ENCODE peak calls at places on chromosome 17, in seven cellular contexts. W, T, X, V, L, A and N are unnamed samples.

GRCh38 chr17:8091033-8091687 is 3.6 kb upstream of the ALOX12B start:
- DNase-seq in W (peak), T (no peak), X (no peak), V (no peak), L (peak), A (no peak), N (no peak)

GRCh38 chr17:58309918-58310259 is 18.7 kb downstream of the TSPOAP1 start:
- DNase-seq in W (no peak), T (no peak), X (no peak), V (no peak), L (no peak), A (no peak), N (no peak)

GRCh38 chr17:38958756-38959155 is 8.4 kb downstream of the FBXO47 start:
- DNase-seq in W (no peak), T (no peak), X (peak), V (no peak), L (no peak), A (no peak), N (no peak)

GRCh38 chr17:59671386-59671785 is 35.8 kb downstream of the PTRH2 start:
- DNase-seq in W (no peak), T (no peak), X (no peak), V (no peak), L (no peak), A (no peak), N (no peak)

GRCh38 chr17:77792626-77793025 is 165.9 kb upstream of the TNRC6C start:
- DNase-seq in W (no peak), T (no peak), X (no peak), V (no peak), L (peak), A (no peak), N (no peak)

GRCh38 chr17:19250421-19251141 is 13.4 kb downstream of the EPN2 start:
- DNase-seq in W (no peak), T (no peak), X (no peak), V (no peak), L (peak), A (no peak), N (no peak)

GRCh38 chr17:33451221-33451620 is 158.1 kb upstream of the ASIC2 start:
- DNase-seq in W (no peak), T (no peak), X (no peak), V (no peak), L (no peak), A (no peak), N (no peak)

GRCh38 chr17:9669551-9670008 is 24.3 kb downstream of the USP43 start:
- DNase-seq in W (no peak), T (no peak), X (no peak), V (no peak), L (no peak), A (no peak), N (peak)

GRCh38 chr17:78722101-78722761 is 59.8 kb downstream of the CYTH1 start:
- DNase-seq in W (peak), T (no peak), X (no peak), V (no peak), L (peak), A (no peak), N (no peak)

GRCh38 chr17:5665164-5665563 is 80.9 kb upstream of the NLRP1 start:
- DNase-seq in W (no peak), T (no peak), X (no peak), V (peak), L (no peak), A (no peak), N (no peak)

GRCh38 chr17:67759355-67760171 is 41.8 kb downstream of the NOL11 start:
- DNase-seq in W (no peak), T (no peak), X (peak), V (no peak), L (peak), A (no peak), N (no peak)

GRCh38 chr17:21687136-21687953 is 5.0 kb upstream of the KCNJ18 start:
- DNase-seq in W (no peak), T (no peak), X (no peak), V (no peak), L (no peak), A (no peak), N (no peak)

GRCh38 chr17:33438578-33438977 is 145.5 kb upstream of the ASIC2 start:
- DNase-seq in W (no peak), T (no peak), X (no peak), V (no peak), L (no peak), A (no peak), N (no peak)

GRCh38 chr17:5286846-5287245 is 4.8 kb downstream of the RABEP1 start:
- DNase-seq in W (no peak), T (no peak), X (peak), V (no peak), L (no peak), A (no peak), N (no peak)

GRCh38 chr17:71975331-71975801 is 145.5 kb upstream of the SOX9 start:
- DNase-seq in W (no peak), T (no peak), X (peak), V (no peak), L (peak), A (no peak), N (peak)

GRCh38 chr17:63855185-63855584 is 12.7 kb upstream of the SMARCD2 start:
- DNase-seq in W (no peak), T (no peak), X (no peak), V (no peak), L (no peak), A (no peak), N (no peak)

GRCh38 chr17:64032081-64032480 is 11.6 kb upstream of the ICAM2 start:
- DNase-seq in W (no peak), T (no peak), X (peak), V (no peak), L (no peak), A (no peak), N (peak)

GRCh38 chr17:32627233-32628008 is 140.6 kb downstream of the CDK5R1 start:
- DNase-seq in W (no peak), T (no peak), X (peak), V (peak), L (no peak), A (no peak), N (peak)

GRCh38 chr17:2158011-2158410 is 103.1 kb downstream of the HIC1 start:
- DNase-seq in W (no peak), T (no peak), X (peak), V (no peak), L (no peak), A (no peak), N (no peak)

GRCh38 chr17:48596000-48596734 is 2.6 kb upstream of the HOXB5 start:
- DNase-seq in W (no peak), T (no peak), X (no peak), V (no peak), L (no peak), A (no peak), N (no peak)

GRCh38 chr17:34820922-34821321 is 140.3 kb downstream of the CCT6B start:
- DNase-seq in W (no peak), T (no peak), X (no peak), V (no peak), L (no peak), A (no peak), N (peak)

GRCh38 chr17:67276075-67276474 is 31.1 kb upstream of the HELZ start:
- DNase-seq in W (no peak), T (no peak), X (no peak), V (no peak), L (no peak), A (no peak), N (peak)

GRCh38 chr17:11511696-11512095 is 86.6 kb upstream of the DNAH9 start:
- DNase-seq in W (no peak), T (no peak), X (no peak), V (no peak), L (no peak), A (no peak), N (no peak)

GRCh38 chr17:8376302-8377067 is at the start of gene KRABD2:
- DNase-seq in W (peak), T (peak), X (peak), V (peak), L (peak), A (peak), N (peak)

GRCh38 chr17:54968954-54969400 is 412 bp downstream of the STXBP4 start:
- DNase-seq in W (peak), T (peak), X (peak), V (no peak), L (peak), A (no peak), N (peak)

GRCh38 chr17:68497885-68498319 is 14.3 kb upstream of the PRKAR1A start:
- DNase-seq in W (peak), T (no peak), X (no peak), V (no peak), L (no peak), A (no peak), N (no peak)

GRCh38 chr17:67469208-67469980 is 92.3 kb downstream of the PITPNC1 start:
- DNase-seq in W (no peak), T (no peak), X (no peak), V (no peak), L (no peak), A (no peak), N (no peak)

GRCh38 chr17:2087597-2088211 is 32.8 kb downstream of the HIC1 start:
- DNase-seq in W (peak), T (no peak), X (no peak), V (no peak), L (peak), A (no peak), N (no peak)

GRCh38 chr17:37116802-37117201 is 168.0 kb downstream of the AATF start:
- DNase-seq in W (no peak), T (no peak), X (no peak), V (no peak), L (no peak), A (no peak), N (no peak)

GRCh38 chr17:55288356-55289105 is 23.8 kb downstream of the HLF start:
- DNase-seq in W (no peak), T (no peak), X (no peak), V (no peak), L (no peak), A (no peak), N (no peak)

GRCh38 chr17:40617678-40618240 is 29.9 kb downstream of the SMARCE1 start:
- DNase-seq in W (no peak), T (no peak), X (no peak), V (no peak), L (peak), A (no peak), N (peak)

GRCh38 chr17:4893721-4894560 is 5.4 kb upstream of the C17orf107 start:
- DNase-seq in W (no peak), T (no peak), X (no peak), V (no peak), L (peak), A (no peak), N (no peak)

GRCh38 chr17:29095439-29095838 is 52.5 kb downstream of the PIPOX start:
- DNase-seq in W (no peak), T (no peak), X (no peak), V (no peak), L (no peak), A (no peak), N (no peak)

GRCh38 chr17:35372846-35373531 is 432 bp downstream of the SLFN11 start:
- DNase-seq in W (peak), T (no peak), X (no peak), V (no peak), L (no peak), A (no peak), N (peak)

GRCh38 chr17:31743767-31744166 is 115.3 kb downstream of the COPRS start:
- DNase-seq in W (no peak), T (no peak), X (no peak), V (no peak), L (no peak), A (no peak), N (no peak)

GRCh38 chr17:10777890-10778289 is 26.0 kb downstream of the TMEM238L start:
- DNase-seq in W (no peak), T (no peak), X (no peak), V (no peak), L (no peak), A (no peak), N (no peak)

GRCh38 chr17:17919169-17920107 is 52.8 kb downstream of the TOM1L2 start:
- DNase-seq in W (peak), T (peak), X (peak), V (peak), L (peak), A (no peak), N (peak)

GRCh38 chr17:64781810-64782555 is 119.9 kb upstream of the SMURF2 start:
- DNase-seq in W (no peak), T (no peak), X (no peak), V (no peak), L (peak), A (no peak), N (no peak)

GRCh38 chr17:13750783-13751484 is 149.2 kb upstream of the HS3ST3A1 start:
- DNase-seq in W (no peak), T (no peak), X (no peak), V (no peak), L (no peak), A (no peak), N (peak)

GRCh38 chr17:83065660-83066542 is 13.5 kb upstream of the METRNL start:
- DNase-seq in W (no peak), T (no peak), X (no peak), V (peak), L (peak), A (no peak), N (no peak)

GRCh38 chr17:44346064-44346844 is 1.2 kb downstream of the GRN start:
- DNase-seq in W (no peak), T (no peak), X (no peak), V (no peak), L (no peak), A (no peak), N (no peak)
- TF ChIP-seq CTCF in W (peak), T (no peak), X (peak), V (no peak), L (no peak), A (no peak), N (no peak)

DNA sequence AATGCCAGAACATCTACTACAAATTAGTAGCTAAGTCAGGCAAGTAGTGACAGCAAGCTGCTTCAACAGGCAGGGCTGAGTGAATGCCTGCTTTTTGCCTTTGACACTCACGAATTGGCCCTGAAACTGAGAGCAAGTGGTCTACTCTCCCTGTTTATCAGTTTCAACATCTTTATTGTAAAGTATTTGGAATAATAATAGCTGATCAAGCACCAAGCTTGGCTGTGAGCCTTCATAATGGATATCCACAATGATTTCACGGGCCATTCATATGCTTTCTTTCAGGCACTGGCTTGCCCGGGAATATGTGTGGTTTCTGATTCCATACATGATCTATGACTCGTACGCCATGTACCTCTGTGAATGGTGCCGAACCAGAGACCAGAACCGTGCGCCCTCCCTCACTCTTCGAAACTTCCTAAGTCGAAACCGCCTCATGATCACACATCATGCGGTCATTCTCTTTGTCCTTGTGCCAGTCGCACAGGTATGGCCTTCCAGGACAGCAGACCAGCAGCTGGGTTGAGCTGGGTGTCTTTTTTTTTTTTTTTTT is 5.2 kb downstream of the TLCD3A start:
- DNase-seq in W (no peak), T (no peak), X (no peak), V (no peak), L (no peak), A (no peak), N (no peak)
- TF ChIP-seq CTCF in W (no peak), T (no peak), X (no peak), V (no peak), L (no peak), A (no peak), N (no peak)

GRCh38 chr17:7047566-7047965 is 3.7 kb upstream of the SLC16A11 start:
- DNase-seq in W (no peak), T (no peak), X (no peak), V (no peak), L (no peak), A (no peak), N (peak)

GRCh38 chr17:7043544-7044268 is at the start of gene SLC16A11:
- DNase-seq in W (peak), T (peak), X (no peak), V (no peak), L (peak), A (no peak), N (no peak)

GRCh38 chr17:7046127-7046724 is 2.3 kb upstream of the SLC16A11 start:
- DNase-seq in W (no peak), T (peak), X (no peak), V (no peak), L (no peak), A (no peak), N (peak)

GRCh38 chr17:7045492-7046126 is 1.7 kb upstream of the SLC16A11 start:
- DNase-seq in W (peak), T (no peak), X (peak), V (no peak), L (no peak), A (no peak), N (peak)

GRCh38 chr17:7048968-7049367 is 5.1 kb upstream of the SLC16A11 start:
- DNase-seq in W (no peak), T (no peak), X (no peak), V (no peak), L (no peak), A (no peak), N (no peak)
- TF ChIP-seq CTCF in W (no peak), T (no peak), X (no peak), V (no peak), L (no peak), A (no peak), N (no peak)

GRCh38 chr17:44797809-44798208 is 32.3 kb downstream of the GJC1 start:
- DNase-seq in W (no peak), T (no peak), X (no peak), V (no peak), L (no peak), A (no peak), N (no peak)
- TF ChIP-seq CTCF in W (no peak), T (no peak), X (no peak), V (no peak), L (no peak), A (no peak), N (no peak)